ENCODE peak calls at places on chromosomes 4 and X, in six cellular contexts. One of them, this sample, is unnamed.
A peak's percentile ranks its signal among the peaks of the same experiment; 100 is the strongest.

GRCh38 chrX:68139791-68140190 is 293.5 kb downstream of the OPHN1 start:
- DNase-seq in hypothalamus: no peak
- DNase-seq in amygdala: no peak
- DNase-seq in OCI-M1: no peak
- DNase-seq in stomach: no peak
- DNase-seq in AG08395: peak; percentile 5
- DNase-seq in this sample: no peak

GRCh38 chr4:24922416-24922815 is 9.6 kb upstream of the CCDC149 start:
- DNase-seq in AG08395: no peak
- DNase-seq in amygdala: no peak
- DNase-seq in stomach: no peak
- DNase-seq in OCI-M1: no peak
- DNase-seq in hypothalamus: no peak
- DNase-seq in this sample: no peak

GRCh38 chrX:131985526-131986049 is 37.5 kb upstream of the STK26 start:
- DNase-seq in stomach: no peak
- DNase-seq in hypothalamus: no peak
- DNase-seq in AG08395: no peak
- DNase-seq in OCI-M1: peak; percentile 71
- DNase-seq in amygdala: no peak
- DNase-seq in this sample: no peak

GRCh38 chr4:155339588-155339987 is 37.2 kb downstream of the MAP9 start:
- DNase-seq in OCI-M1: no peak
- DNase-seq in amygdala: no peak
- DNase-seq in stomach: no peak
- DNase-seq in hypothalamus: no peak
- DNase-seq in AG08395: no peak
- DNase-seq in this sample: no peak

GRCh38 chr4:184728858-184729257 is 5.0 kb downstream of the CENPU start:
- DNase-seq in OCI-M1: no peak
- DNase-seq in hypothalamus: no peak
- DNase-seq in amygdala: no peak
- DNase-seq in AG08395: no peak
- DNase-seq in stomach: no peak
- DNase-seq in this sample: no peak

GRCh38 chr4:94408549-94409374 is 43.0 kb upstream of the PDLIM5 start:
- DNase-seq in hypothalamus: no peak
- DNase-seq in amygdala: no peak
- DNase-seq in AG08395: no peak
- DNase-seq in stomach: no peak
- DNase-seq in OCI-M1: no peak
- DNase-seq in this sample: no peak

GRCh38 chrX:106906361-106906760 is 3.2 kb upstream of the RIPPLY1 start:
- DNase-seq in amygdala: no peak
- DNase-seq in stomach: no peak
- DNase-seq in AG08395: no peak
- DNase-seq in hypothalamus: no peak
- DNase-seq in OCI-M1: no peak
- DNase-seq in this sample: no peak

GRCh38 chrX:118346258-118347094 is 570 bp downstream of the WDR44 start:
- DNase-seq in OCI-M1: peak; percentile 83
- DNase-seq in AG08395: no peak
- DNase-seq in amygdala: peak; percentile 45
- DNase-seq in hypothalamus: peak; percentile 61
- DNase-seq in stomach: peak; percentile 37
- DNase-seq in this sample: no peak

GRCh38 chr4:3821580-3822229 is 55.5 kb downstream of the ADRA2C start:
- DNase-seq in hypothalamus: no peak
- DNase-seq in stomach: no peak
- DNase-seq in OCI-M1: no peak
- DNase-seq in AG08395: no peak
- DNase-seq in amygdala: no peak
- DNase-seq in this sample: no peak

GRCh38 chrX:132614297-132614696 is 125.5 kb upstream of the MBNL3 start:
- DNase-seq in hypothalamus: no peak
- DNase-seq in amygdala: no peak
- DNase-seq in stomach: no peak
- DNase-seq in OCI-M1: no peak
- DNase-seq in AG08395: no peak
- DNase-seq in this sample: peak; percentile 3

GRCh38 chr4:154292589-154292988 is 199.0 kb downstream of the DCHS2 start:
- DNase-seq in OCI-M1: no peak
- DNase-seq in AG08395: no peak
- DNase-seq in hypothalamus: no peak
- DNase-seq in stomach: no peak
- DNase-seq in amygdala: no peak
- DNase-seq in this sample: no peak

GRCh38 chr4:140645614-140646412 is 77.1 kb upstream of the UCP1 start:
- DNase-seq in hypothalamus: peak; percentile 16
- DNase-seq in AG08395: no peak
- DNase-seq in OCI-M1: no peak
- DNase-seq in stomach: no peak
- DNase-seq in amygdala: peak; percentile 41
- DNase-seq in this sample: no peak

GRCh38 chr4:156422576-156422975 is 468.9 kb upstream of the CTSO start:
- DNase-seq in hypothalamus: no peak
- DNase-seq in OCI-M1: no peak
- DNase-seq in amygdala: no peak
- DNase-seq in AG08395: peak; percentile 11
- DNase-seq in stomach: no peak
- DNase-seq in this sample: no peak

GRCh38 chr4:41963105-41963504 is 18.5 kb upstream of the DCAF4L1 start:
- DNase-seq in stomach: no peak
- DNase-seq in hypothalamus: no peak
- DNase-seq in amygdala: no peak
- DNase-seq in AG08395: no peak
- DNase-seq in OCI-M1: peak; percentile 60
- DNase-seq in this sample: no peak

GRCh38 chr4:189124149-189124758 is 816.4 kb upstream of the FRG1 start:
- DNase-seq in OCI-M1: peak; percentile 54
- DNase-seq in amygdala: peak; percentile 37
- DNase-seq in hypothalamus: peak; percentile 21
- DNase-seq in AG08395: peak; percentile 35
- DNase-seq in stomach: peak; percentile 37
- DNase-seq in this sample: no peak

GRCh38 chr4:180059216-180059881 is 2183.9 kb upstream of the TENM3 start:
- DNase-seq in stomach: no peak
- DNase-seq in AG08395: no peak
- DNase-seq in hypothalamus: peak; percentile 78
- DNase-seq in OCI-M1: no peak
- DNase-seq in amygdala: no peak
- DNase-seq in this sample: peak; percentile 31

GRCh38 chrX:133089411-133089810 is 7.5 kb downstream of the USP26 start:
- DNase-seq in AG08395: no peak
- DNase-seq in amygdala: no peak
- DNase-seq in hypothalamus: no peak
- DNase-seq in OCI-M1: no peak
- DNase-seq in stomach: no peak
- DNase-seq in this sample: no peak

GRCh38 chr4:4919926-4920325 is 60.5 kb downstream of the MSX1 start:
- DNase-seq in hypothalamus: no peak
- DNase-seq in amygdala: no peak
- DNase-seq in stomach: no peak
- DNase-seq in OCI-M1: no peak
- DNase-seq in AG08395: peak; percentile 77
- DNase-seq in this sample: no peak

This sample was measured in GM20000.